ENCODE peak calls at places on chromosomes 13 and 19, in seven cellular contexts. One of them, this sample, is unnamed. For H3K4me1, the result is how much of the 10 kb centered on the place peaks cover.

GRCh38 chr13:44259045-44260042 is 114.3 kb upstream of the SERP2 start:
- DNase-seq in HepG2: no peak
- DNase-seq in GM23248: peak
- DNase-seq in fibroblast of lung: peak
- DNase-seq in keratinocyte: no peak
- DNase-seq in GM23338: no peak
- DNase-seq in PC-3: peak
- DNase-seq in this sample: peak

GRCh38 chr13:52984881-52985363 is 43.7 kb upstream of the OLFM4 start:
- DNase-seq in GM23248: no peak
- DNase-seq in fibroblast of lung: no peak
- DNase-seq in GM23338: no peak
- DNase-seq in keratinocyte: no peak
- DNase-seq in PC-3: no peak
- DNase-seq in HepG2: no peak
- DNase-seq in this sample: no peak

GRCh38 chr13:90447735-90448103 is 899.8 kb upstream of the MIR17HG start:
- DNase-seq in PC-3: peak
- DNase-seq in keratinocyte: peak
- DNase-seq in GM23248: peak
- DNase-seq in GM23338: peak
- DNase-seq in fibroblast of lung: peak
- DNase-seq in HepG2: no peak
- DNase-seq in this sample: no peak

GRCh38 chr13:27481766-27482165 is 31.4 kb upstream of the MTIF3 start:
- DNase-seq in PC-3: peak
- DNase-seq in GM23338: peak
- DNase-seq in HepG2: peak
- DNase-seq in fibroblast of lung: peak
- DNase-seq in keratinocyte: no peak
- DNase-seq in GM23248: peak
- DNase-seq in this sample: peak

GRCh38 chr13:32946558-32946957 is 69.7 kb upstream of the KL start:
- DNase-seq in PC-3: no peak
- DNase-seq in fibroblast of lung: no peak
- DNase-seq in HepG2: no peak
- DNase-seq in GM23248: no peak
- DNase-seq in keratinocyte: no peak
- DNase-seq in GM23338: no peak
- DNase-seq in this sample: no peak

GRCh38 chr13:34153428-34154180 is 335.7 kb downstream of the RFC3 start:
- DNase-seq in fibroblast of lung: no peak
- DNase-seq in HepG2: no peak
- DNase-seq in PC-3: no peak
- DNase-seq in GM23338: peak
- DNase-seq in GM23248: no peak
- DNase-seq in keratinocyte: no peak
- DNase-seq in this sample: no peak

GRCh38 chr13:104477256-104477655 is 1411.0 kb upstream of the SLC10A2 start:
- DNase-seq in PC-3: no peak
- DNase-seq in fibroblast of lung: peak
- DNase-seq in GM23338: no peak
- DNase-seq in keratinocyte: no peak
- DNase-seq in GM23248: no peak
- DNase-seq in HepG2: no peak
- DNase-seq in this sample: no peak

GRCh38 chr13:98447881-98448641 is 128.8 kb downstream of the STK24 start:
- DNase-seq in GM23338: peak
- DNase-seq in HepG2: no peak
- DNase-seq in keratinocyte: no peak
- DNase-seq in GM23248: peak
- DNase-seq in fibroblast of lung: peak
- DNase-seq in PC-3: peak
- DNase-seq in this sample: peak

GRCh38 chr13:97413694-97414093 is 20.3 kb upstream of the RAP2A start:
- DNase-seq in GM23338: no peak
- DNase-seq in PC-3: no peak
- DNase-seq in fibroblast of lung: no peak
- DNase-seq in keratinocyte: no peak
- DNase-seq in HepG2: no peak
- DNase-seq in GM23248: no peak
- DNase-seq in this sample: no peak

GRCh38 chr19:15463865-15464371 is 426 bp downstream of the RASAL3 start:
- DNase-seq in GM23338: peak
- DNase-seq in GM23248: no peak
- DNase-seq in PC-3: no peak
- DNase-seq in fibroblast of lung: no peak
- DNase-seq in keratinocyte: no peak
- DNase-seq in HepG2: no peak
- DNase-seq in this sample: no peak

GRCh38 chr19:30719991-30720329 is 347.8 kb downstream of the ZNF536 start:
- DNase-seq in fibroblast of lung: peak
- DNase-seq in HepG2: no peak
- DNase-seq in GM23248: peak
- DNase-seq in GM23338: peak
- DNase-seq in keratinocyte: no peak
- DNase-seq in PC-3: no peak
- DNase-seq in this sample: no peak

GRCh38 chr13:98180092-98180491 is 3.0 kb upstream of the RNF113B start:
- DNase-seq in HepG2: no peak
- DNase-seq in GM23338: no peak
- DNase-seq in PC-3: no peak
- DNase-seq in keratinocyte: no peak
- DNase-seq in fibroblast of lung: no peak
- DNase-seq in GM23248: no peak
- DNase-seq in this sample: no peak

GRCh38 chr13:112711528-112712265 is 21.9 kb downstream of the ATP11A start:
- DNase-seq in keratinocyte: peak
- DNase-seq in HepG2: peak
- DNase-seq in fibroblast of lung: peak
- DNase-seq in PC-3: peak
- DNase-seq in GM23338: peak
- DNase-seq in GM23248: peak
- DNase-seq in this sample: peak

GRCh38 chr19:35043906-35044305 is 2.4 kb downstream of the HPN start:
- DNase-seq in PC-3: no peak
- DNase-seq in HepG2: no peak
- DNase-seq in keratinocyte: no peak
- DNase-seq in GM23248: no peak
- DNase-seq in fibroblast of lung: no peak
- DNase-seq in GM23338: no peak
- DNase-seq in this sample: peak

GRCh38 chr19:36417752-36418286 is 625 bp downstream of the ZFP82 start:
- DNase-seq in GM23338: peak
- DNase-seq in GM23248: no peak
- DNase-seq in keratinocyte: no peak
- DNase-seq in HepG2: no peak
- DNase-seq in fibroblast of lung: no peak
- DNase-seq in PC-3: no peak
- DNase-seq in this sample: peak

GRCh38 chr19:55444720-55445045 is 1.6 kb upstream of the SHISA7 start:
- DNase-seq in GM23338: no peak
- DNase-seq in PC-3: no peak
- DNase-seq in GM23248: no peak
- DNase-seq in fibroblast of lung: no peak
- DNase-seq in keratinocyte: no peak
- DNase-seq in HepG2: no peak
- DNase-seq in this sample: no peak
- TF ChIP-seq EZH2 in GM23338: no peak
- TF ChIP-seq EZH2 in PC-3: no peak
- TF ChIP-seq EZH2 in GM23248: no peak
- TF ChIP-seq EZH2 in fibroblast of lung: no peak
- TF ChIP-seq EZH2 in keratinocyte: no peak
- TF ChIP-seq EZH2 in HepG2: no peak
- TF ChIP-seq EZH2 in this sample: no peak

GRCh38 chr19:47754206-47755064 is 9.1 kb downstream of the NOP53 start:
- DNase-seq in HepG2: no peak
- DNase-seq in GM23248: no peak
- DNase-seq in fibroblast of lung: no peak
- DNase-seq in PC-3: no peak
- DNase-seq in keratinocyte: no peak
- DNase-seq in GM23338: no peak
- DNase-seq in this sample: no peak

GRCh38 chr19:47752440-47753211 is 7.3 kb downstream of the NOP53 start:
- DNase-seq in fibroblast of lung: no peak
- DNase-seq in GM23338: no peak
- DNase-seq in HepG2: no peak
- DNase-seq in keratinocyte: no peak
- DNase-seq in PC-3: no peak
- DNase-seq in GM23248: no peak
- DNase-seq in this sample: no peak

GRCh38 chr19:47749326-47749725 is 4.0 kb downstream of the NOP53 start:
- DNase-seq in HepG2: no peak
- DNase-seq in GM23338: no peak
- DNase-seq in GM23248: no peak
- DNase-seq in PC-3: no peak
- DNase-seq in fibroblast of lung: no peak
- DNase-seq in keratinocyte: no peak
- DNase-seq in this sample: no peak

GRCh38 chr19:47755065-47755761 is 9.9 kb downstream of the NOP53 start:
- DNase-seq in HepG2: no peak
- DNase-seq in PC-3: no peak
- DNase-seq in fibroblast of lung: no peak
- DNase-seq in keratinocyte: no peak
- DNase-seq in GM23338: no peak
- DNase-seq in GM23248: no peak
- DNase-seq in this sample: no peak

GRCh38 chr19:47750752-47751151 is 5.4 kb downstream of the NOP53 start:
- DNase-seq in fibroblast of lung: no peak
- DNase-seq in PC-3: no peak
- DNase-seq in keratinocyte: no peak
- DNase-seq in GM23338: no peak
- DNase-seq in HepG2: no peak
- DNase-seq in GM23248: no peak
- DNase-seq in this sample: no peak
- H3K4me2 ChIP-seq in fibroblast of lung: no peak
- H3K4me2 ChIP-seq in PC-3: no peak
- H3K4me2 ChIP-seq in keratinocyte: no peak
- H3K4me2 ChIP-seq in GM23338: no peak
- H3K4me2 ChIP-seq in HepG2: no peak
- H3K4me2 ChIP-seq in GM23248: no peak
- H3K4me2 ChIP-seq in this sample: no peak

GRCh38 chr13:100212904-100213538 is 124.1 kb downstream of the PCCA start:
- DNase-seq in GM23338: no peak
- DNase-seq in GM23248: no peak
- DNase-seq in keratinocyte: no peak
- DNase-seq in HepG2: no peak
- DNase-seq in fibroblast of lung: no peak
- DNase-seq in PC-3: no peak
- DNase-seq in this sample: no peak

GRCh38 chr13:100209857-100210580 is 121.1 kb downstream of the PCCA start:
- DNase-seq in GM23338: no peak
- DNase-seq in keratinocyte: no peak
- DNase-seq in HepG2: no peak
- DNase-seq in fibroblast of lung: peak
- DNase-seq in PC-3: peak
- DNase-seq in GM23248: peak
- DNase-seq in this sample: no peak

GRCh38 chr13:100213576-100213975 is 124.7 kb downstream of the PCCA start:
- DNase-seq in fibroblast of lung: peak
- DNase-seq in PC-3: no peak
- DNase-seq in GM23248: no peak
- DNase-seq in HepG2: no peak
- DNase-seq in GM23338: no peak
- DNase-seq in keratinocyte: no peak
- DNase-seq in this sample: no peak

GRCh38 chr13:100208596-100208995 is 119.7 kb downstream of the PCCA start:
- DNase-seq in HepG2: no peak
- DNase-seq in GM23248: peak
- DNase-seq in PC-3: peak
- DNase-seq in GM23338: no peak
- DNase-seq in keratinocyte: no peak
- DNase-seq in fibroblast of lung: no peak
- DNase-seq in this sample: no peak

GRCh38 chr13:100210966-100211710 is 122.2 kb downstream of the PCCA start:
- DNase-seq in fibroblast of lung: no peak
- DNase-seq in GM23248: peak
- DNase-seq in PC-3: no peak
- DNase-seq in keratinocyte: no peak
- DNase-seq in HepG2: no peak
- DNase-seq in GM23338: no peak
- DNase-seq in this sample: no peak
- H3K4me1 ChIP-seq in fibroblast of lung: under half
- H3K4me1 ChIP-seq in GM23248: under half
- H3K4me1 ChIP-seq in PC-3: under half
- H3K4me1 ChIP-seq in keratinocyte: under half
- H3K4me1 ChIP-seq in HepG2: under half
- H3K4me1 ChIP-seq in GM23338: under half
- H3K4me1 ChIP-seq in this sample: under half

DNA sequence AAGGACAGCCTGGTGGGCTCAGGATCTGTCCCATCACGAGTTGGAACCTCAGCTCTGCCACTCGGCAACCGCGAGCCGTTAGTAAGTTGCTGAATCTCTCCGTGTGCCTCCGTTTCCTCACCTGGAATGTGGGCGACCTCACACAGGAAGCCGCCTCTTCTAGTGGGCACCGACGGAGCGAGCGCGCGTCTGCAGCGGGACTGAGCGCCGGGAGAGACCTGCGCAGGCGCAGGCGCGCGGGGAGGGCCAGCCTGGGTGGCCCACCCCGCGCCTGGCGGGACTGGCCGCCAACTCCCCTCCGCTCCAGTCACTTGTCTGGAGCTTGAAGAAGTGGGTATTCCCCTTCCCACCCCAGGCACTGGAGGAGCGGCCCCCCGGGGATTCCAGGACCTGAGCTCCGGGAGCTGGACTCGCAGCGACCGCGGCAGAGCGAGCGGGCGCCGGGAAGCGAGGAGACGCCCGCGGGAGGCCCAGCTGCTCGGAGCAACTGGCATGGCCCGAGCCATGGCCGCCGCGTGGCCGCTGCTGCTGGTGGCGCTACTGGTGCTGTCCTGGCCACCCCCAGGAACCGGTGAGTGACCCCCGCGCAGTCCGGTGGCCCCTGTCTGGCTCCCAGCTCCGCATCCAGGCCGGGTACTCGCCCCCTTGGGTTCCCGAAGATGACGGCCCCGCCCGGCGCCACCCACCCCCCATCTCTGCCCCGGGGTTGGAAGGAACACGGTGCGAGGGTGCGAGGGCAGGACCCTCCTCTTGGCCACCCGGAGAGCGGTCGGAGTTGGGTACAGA is at the start of gene PVR:
- DNase-seq in GM23338: peak
- DNase-seq in keratinocyte: peak
- DNase-seq in fibroblast of lung: peak
- DNase-seq in PC-3: peak
- DNase-seq in HepG2: peak
- DNase-seq in GM23248: peak
- DNase-seq in this sample: peak
- TF ChIP-seq EZH2 in GM23338: no peak
- TF ChIP-seq EZH2 in keratinocyte: no peak
- TF ChIP-seq EZH2 in fibroblast of lung: no peak
- TF ChIP-seq EZH2 in PC-3: no peak
- TF ChIP-seq EZH2 in HepG2: no peak
- TF ChIP-seq EZH2 in GM23248: no peak
- TF ChIP-seq EZH2 in this sample: no peak